ENCODE peak calls at places on chromosomes 12 and 14, in four cellular contexts. J, Q, N and A are unnamed samples.

GRCh38 chr12:32502693-32503510 is 103.5 kb downstream of the FGD4 start:
- DNase-seq in N (no peak), Q (peak; percentile 21), J (no peak), A (no peak)

GRCh38 chr14:103332143-103332919 is 1.7 kb upstream of the EIF5 start:
- DNase-seq in J (peak; percentile 29), Q (no peak), N (no peak), A (no peak)

GRCh38 chr14:85587152-85587697 is 57.3 kb downstream of the FLRT2 start:
- DNase-seq in J (peak; percentile 46), Q (peak; percentile 95), N (no peak), A (no peak)

GRCh38 chr12:128795530-128796361 is 28.0 kb downstream of the SLC15A4 start:
- DNase-seq in N (no peak), Q (no peak), J (no peak), A (no peak)

GRCh38 chr14:98754343-98755025 is 517.5 kb downstream of the BCL11B start:
- DNase-seq in N (no peak), J (no peak), Q (peak; percentile 13), A (no peak)

GRCh38 chr12:125015680-125016310 is 22.4 kb downstream of the BRI3BP start:
- DNase-seq in J (no peak), N (no peak), Q (peak; percentile 78), A (peak; percentile 66)

GRCh38 chr12:129258781-129259318 is 405.6 kb downstream of the GLT1D1 start:
- DNase-seq in Q (peak; percentile 30), J (no peak), N (no peak), A (no peak)

GRCh38 chr14:90383731-90384542 is 12.9 kb upstream of the CALM1 start:
- DNase-seq in Q (peak; percentile 53), N (no peak), J (no peak), A (peak; percentile 62)

GRCh38 chr12:19826988-19827550 is 387.8 kb downstream of the AEBP2 start:
- DNase-seq in N (no peak), J (no peak), Q (peak; percentile 13), A (no peak)

GRCh38 chr12:113220593-113221180 is 577 bp upstream of the TPCN1 start:
- DNase-seq in Q (no peak), J (peak; percentile 43), N (no peak), A (no peak)

GRCh38 chr12:5586201-5586600 is 154.3 kb downstream of the NTF3 start:
- DNase-seq in Q (peak; percentile 52), J (peak; percentile 40), N (no peak), A (no peak)

GRCh38 chr12:77685112-77685511 is 145.6 kb upstream of the NAV3 start:
- DNase-seq in Q (peak; percentile 74), N (no peak), J (peak; percentile 76), A (peak; percentile 58)

GRCh38 chr12:69007166-69007857 is 74.3 kb upstream of the CPM start:
- DNase-seq in N (no peak), J (peak; percentile 19), Q (peak; percentile 83), A (no peak)

GRCh38 chr14:77598366-77599050 is 17.9 kb downstream of the SPTLC2 start:
- DNase-seq in Q (no peak), J (no peak), N (no peak), A (no peak)

GRCh38 chr14:100826371-100827139 is 637 bp downstream of the MEG3 start:
- DNase-seq in Q (no peak), J (no peak), N (no peak), A (no peak)

GRCh38 chr14:43132441-43132840 is 1374.6 kb downstream of the FSCB start:
- DNase-seq in Q (no peak), N (no peak), J (no peak), A (no peak)

GRCh38 chr14:65414961-65415589 is 2.5 kb downstream of the FUT8 start:
- DNase-seq in Q (peak; percentile 35), J (peak; percentile 29), N (no peak), A (no peak)

GRCh38 chr14:33551963-33552362 is 398.9 kb downstream of the EGLN3 start:
- DNase-seq in J (no peak), N (no peak), Q (no peak), A (no peak)

GRCh38 chr12:116525418-116526001 is 33.7 kb upstream of the MAP1LC3B2 start:
- DNase-seq in J (peak; percentile 87), N (no peak), Q (peak; percentile 96), A (no peak)

GRCh38 chr12:3168775-3169221 is 91.6 kb downstream of the TSPAN9 start:
- DNase-seq in Q (peak; percentile 98), N (no peak), J (peak; percentile 88), A (peak; percentile 85)

GRCh38 chr14:70708717-70709570 is 67.2 kb downstream of the TTC9 start:
- DNase-seq in J (no peak), N (no peak), Q (no peak), A (no peak)

GRCh38 chr12:57243521-57244305 is 7.3 kb downstream of the STAC3 start:
- DNase-seq in N (no peak), Q (peak; percentile 39), J (peak; percentile 91), A (peak; percentile 75)

GRCh38 chr12:14913381-14913781 is 25.0 kb downstream of the ERP27 start:
- DNase-seq in Q (peak; percentile 19), N (no peak), J (no peak), A (no peak)

GRCh38 chr12:50579757-50580267 is 75.0 kb downstream of the DIP2B start:
- DNase-seq in J (peak; percentile 67), Q (peak; percentile 57), N (no peak), A (no peak)

GRCh38 chr14:97074456-97074855 is 277.3 kb downstream of the VRK1 start:
- DNase-seq in N (no peak), Q (no peak), J (no peak), A (no peak)

GRCh38 chr14:93543766-93544165 is 113.0 kb downstream of the UNC79 start:
- DNase-seq in N (no peak), J (peak; percentile 32), Q (peak; percentile 14), A (no peak)

GRCh38 chr12:2501464-2502181 is 293.1 kb upstream of the FKBP4 start:
- DNase-seq in J (no peak), Q (no peak), N (no peak), A (no peak)

GRCh38 chr12:55743967-55744931 is 1.3 kb downstream of the GDF11 start:
- DNase-seq in J (no peak), Q (no peak), N (no peak), A (no peak)

GRCh38 chr12:100795193-100796179 is 910 bp downstream of the ANO4 start:
- DNase-seq in J (no peak), N (no peak), Q (peak; percentile 22), A (peak; percentile 27)

GRCh38 chr14:59829941-59830734 is 40.4 kb downstream of the RTN1 start:
- DNase-seq in N (no peak), Q (peak; percentile 61), J (no peak), A (no peak)

GRCh38 chr12:38614171-38614570 is 291.2 kb downstream of the CPNE8 start:
- DNase-seq in N (no peak), Q (no peak), J (no peak), A (no peak)

GRCh38 chr12:106188249-106188648 is 49.5 kb upstream of the NUAK1 start:
- DNase-seq in Q (no peak), N (no peak), J (no peak), A (no peak)

GRCh38 chr14:31781578-31781977 is 220.4 kb downstream of the NUBPL start:
- DNase-seq in Q (no peak), N (no peak), J (peak; percentile 26), A (no peak)

GRCh38 chr14:88551094-88551870 is 3.5 kb downstream of the PTPN21 start:
- DNase-seq in Q (peak; percentile 82), J (peak; percentile 91), N (no peak), A (peak; percentile 90)

GRCh38 chr12:12788675-12789368 is 3.4 kb downstream of the APOLD1 start:
- DNase-seq in J (peak; percentile 89), N (peak; percentile 15), Q (peak; percentile 65), A (peak; percentile 72)

GRCh38 chr12:98572010-98572409 is 21.5 kb upstream of the SLC25A3 start:
- DNase-seq in N (no peak), Q (no peak), J (peak; percentile 29), A (no peak)

GRCh38 chr12:123940627-123940966 is 32.0 kb downstream of the CCDC92 start:
- DNase-seq in Q (no peak), N (no peak), J (no peak), A (no peak)

GRCh38 chr12:123939716-123940626 is 32.7 kb downstream of the CCDC92 start:
- DNase-seq in Q (no peak), J (no peak), N (no peak), A (no peak)

GRCh38 chr12:123937707-123938600 is 34.7 kb downstream of the CCDC92 start:
- DNase-seq in N (no peak), J (no peak), Q (peak; percentile 25), A (no peak)

GRCh38 chr12:123936956-123937706 is 35.5 kb downstream of the CCDC92 start:
- DNase-seq in Q (no peak), N (no peak), J (no peak), A (no peak)

GRCh38 chr12:123938679-123939480 is 33.8 kb downstream of the CCDC92 start:
- DNase-seq in N (no peak), J (peak; percentile 17), Q (no peak), A (no peak)
- H3K27ac ChIP-seq in N (no peak overlapping the region), J (no peak overlapping the region), Q (no peak overlapping the region), A (no peak overlapping the region)

GRCh38 chr14:20935303-20935984 is 19.8 kb upstream of the RNASE2 start:
- DNase-seq in N (no peak), Q (no peak), J (no peak), A (no peak)

DNA sequence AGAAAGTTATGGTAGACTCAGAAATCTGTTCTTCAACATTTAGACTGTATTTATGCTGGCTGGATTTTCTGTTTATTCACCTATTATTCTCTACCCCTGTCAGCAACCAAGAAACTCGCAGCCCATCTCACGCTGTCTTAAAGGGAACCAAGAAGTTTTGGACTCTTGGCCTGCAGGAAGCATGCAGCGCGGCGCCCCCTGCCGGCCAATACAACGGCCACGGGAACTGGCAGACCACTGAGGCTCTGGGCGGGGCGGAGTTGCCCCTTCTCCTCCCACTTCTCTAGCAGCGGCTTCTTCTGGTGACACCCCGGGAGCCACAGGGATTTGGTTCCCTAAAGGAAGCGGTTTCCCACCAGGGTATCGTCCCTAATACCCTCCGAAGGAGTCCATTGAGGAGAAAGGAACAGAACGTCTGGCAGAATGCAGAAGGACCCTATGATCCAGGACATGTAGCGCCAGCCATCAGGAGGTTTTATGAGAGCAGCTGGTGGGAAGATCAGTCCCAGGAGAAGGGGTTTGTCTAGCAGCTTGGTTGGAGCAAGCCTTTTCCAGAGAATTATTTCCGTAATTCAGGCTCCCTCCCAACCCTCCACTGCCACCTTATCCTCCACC is 21.0 kb upstream of the RNASE2 start:
- DNase-seq in N (no peak), Q (no peak), J (peak; percentile 48), A (no peak)
- TF ChIP-seq CTCF in N (peak; percentile 23), Q (peak; percentile 36), J (peak; percentile 30), A (peak; percentile 46)

GRCh38 chr14:23141706-23142467 is 22.8 kb upstream of the CEBPE start:
- DNase-seq in J (peak; percentile 53), Q (peak; percentile 66), N (no peak), A (no peak)
- H3K4me3 ChIP-seq in J (no peak overlapping the region), Q (no peak overlapping the region), N (no peak overlapping the region), A (no peak overlapping the region)

GRCh38 chr14:76267322-76268012 is 108.5 kb upstream of the ESRRB start:
- DNase-seq in J (no peak), Q (peak; percentile 28), N (no peak), A (peak; percentile 60)
- H3K27ac ChIP-seq in J (no peak overlapping the region), Q (no peak overlapping the region), N (no peak overlapping the region), A (no peak overlapping the region)